ENCODE peak calls at places on chromosomes 1 and 21, in seven cellular contexts. M is SJCRH30; Y is psoas muscle; S is CD8-positive, alpha-beta memory T cell; V is epithelial cell of esophagus; Z is Panc1; F is spleen. I is an unnamed sample.

GRCh38 chr1:108878678-108879077 is 1.9 kb downstream of the GPSM2 start:
- DNase-seq in S (no peak), Y (no peak), V (no peak), F (no peak), Z (no peak), M (no peak), I (no peak)

GRCh38 chr1:78408192-78408591 is 82.6 kb upstream of the PTGFR start:
- DNase-seq in M (no peak), Y (no peak), F (no peak), S (no peak), Z (no peak), V (no peak), I (no peak)

GRCh38 chr1:184636156-184636448 is 118.6 kb downstream of the EDEM3 start:
- DNase-seq in S (no peak), F (no peak), Y (peak; percentile 58), M (no peak), V (no peak), Z (no peak), I (peak; percentile 69)

GRCh38 chr1:52125727-52126359 is 16.0 kb upstream of the ZFYVE9 start:
- DNase-seq in S (no peak), V (no peak), Y (no peak), M (no peak), Z (no peak), F (no peak), I (no peak)

GRCh38 chr1:154955039-154955717 is 721 bp downstream of the PBXIP1 start:
- DNase-seq in F (peak; percentile 90), V (peak; percentile 27), Z (no peak), Y (no peak), M (peak; percentile 87), S (peak; percentile 84), I (no peak)

GRCh38 chr21:45252448-45252925 is 35.2 kb downstream of the POFUT2 start:
- DNase-seq in S (no peak), V (no peak), Z (no peak), F (no peak), M (no peak), Y (no peak), I (no peak)

GRCh38 chr1:183879477-183879876 is 74.6 kb downstream of the RGL1 start:
- DNase-seq in S (no peak), Z (no peak), M (no peak), Y (no peak), V (no peak), F (no peak), I (no peak)

GRCh38 chr1:29292344-29292743 is 56.0 kb downstream of the PTPRU start:
- DNase-seq in V (peak; percentile 60), Z (no peak), Y (no peak), S (no peak), M (no peak), F (no peak), I (no peak)

GRCh38 chr21:46119565-46120271 is 21.8 kb downstream of the COL6A2 start:
- DNase-seq in V (no peak), Z (no peak), M (peak; percentile 1), S (no peak), Y (no peak), F (peak; percentile 50), I (no peak)

GRCh38 chr1:13801232-13801631 is 101.2 kb downstream of the PRDM2 start:
- DNase-seq in S (no peak), Y (no peak), Z (no peak), M (no peak), F (no peak), V (peak; percentile 96), I (no peak)

GRCh38 chr1:84103197-84103992 is 40.7 kb upstream of the PRKACB start:
- DNase-seq in Y (peak; percentile 27), M (peak; percentile 89), S (no peak), V (peak; percentile 88), F (no peak), Z (peak; percentile 92), I (peak; percentile 84)

GRCh38 chr1:41618066-41618825 is 133.8 kb upstream of the EDN2 start:
- DNase-seq in M (no peak), V (peak; percentile 39), S (no peak), Z (no peak), Y (peak; percentile 78), F (peak; percentile 88), I (no peak)

GRCh38 chr1:227793948-227794812 is 21.3 kb upstream of the PRSS38 start:
- DNase-seq in V (no peak), S (no peak), F (no peak), Y (peak; percentile 73), Z (no peak), M (peak; percentile 95), I (peak; percentile 68)

GRCh38 chr1:18116777-18117176 is 9.2 kb downstream of the IGSF21 start:
- DNase-seq in V (no peak), Y (no peak), Z (no peak), M (no peak), F (no peak), S (no peak), I (no peak)

GRCh38 chr1:185426761-185427698 is 110.0 kb upstream of the IVNS1ABP start:
- DNase-seq in Z (no peak), V (no peak), Y (peak; percentile 30), F (no peak), S (no peak), M (no peak), I (no peak)

GRCh38 chr1:205301220-205301821 is 20.2 kb downstream of the NUAK2 start:
- DNase-seq in Y (no peak), M (peak; percentile 92), F (no peak), Z (no peak), S (no peak), V (peak; percentile 77), I (peak; percentile 89)

DNA sequence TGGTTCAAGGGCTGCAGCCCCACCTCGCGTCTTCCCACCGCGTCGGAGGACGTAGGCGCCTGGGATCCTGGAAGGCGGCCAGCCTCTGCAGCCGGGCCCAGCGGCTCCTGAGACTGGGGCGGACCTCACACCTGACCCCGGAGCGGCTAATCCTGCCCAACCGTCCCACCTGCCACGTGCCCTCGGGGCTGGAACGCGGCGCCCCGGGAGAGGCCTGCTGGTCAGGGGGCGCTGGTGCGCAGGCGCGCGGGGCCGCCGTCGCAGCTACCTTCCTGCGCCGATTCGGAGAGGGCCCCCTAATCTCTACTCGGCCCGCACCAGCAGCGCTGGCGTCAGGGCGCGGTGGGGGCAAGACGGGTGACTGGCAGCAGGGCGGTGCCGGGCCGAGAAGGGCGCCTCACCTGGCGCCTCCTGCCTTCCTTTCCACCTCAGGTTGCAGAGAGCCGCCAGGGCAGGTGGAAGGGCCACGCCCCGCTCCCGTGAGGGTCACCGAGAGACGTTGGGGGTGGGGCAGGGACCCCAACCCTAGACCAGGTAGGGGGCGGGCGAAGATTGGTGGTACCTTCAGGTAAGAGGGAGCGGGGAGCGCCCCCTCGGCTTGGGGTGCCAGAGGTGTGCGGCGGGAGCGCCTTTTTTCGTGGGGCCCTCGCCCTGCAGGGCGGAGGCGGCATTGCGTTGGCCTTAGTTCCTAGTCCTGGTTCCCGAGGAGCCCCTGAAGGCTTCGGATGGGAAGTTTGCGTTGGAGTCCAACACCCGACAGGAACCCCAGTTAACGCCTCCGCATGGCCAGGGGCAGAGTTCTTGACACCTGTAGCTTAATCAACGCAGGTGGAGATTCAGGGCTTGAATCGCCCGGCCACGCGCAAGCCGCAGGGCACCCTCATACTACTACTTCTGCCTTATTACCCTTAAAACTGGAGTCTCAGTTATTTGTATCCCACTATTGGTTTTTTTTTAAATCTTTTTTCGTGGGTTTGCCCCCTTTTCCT is at the start of gene TDRD5:
- DNase-seq in Z (no peak), F (peak; percentile 71), V (peak; percentile 11), S (no peak), Y (no peak), M (no peak), I (no peak)
- H3K4me3 ChIP-seq in Z (peak within 1 kb of the TSS; percentile 53), F (peak within 1 kb of the TSS; percentile 13), V (no peak within 1 kb of the TSS), S (no peak within 1 kb of the TSS), Y (no peak within 1 kb of the TSS), M (no peak within 1 kb of the TSS), I (no peak within 1 kb of the TSS)

GRCh38 chr1:23594927-23595353 is 35.6 kb upstream of the ID3 start:
- DNase-seq in Z (no peak), V (no peak), F (peak; percentile 87), M (no peak), S (no peak), Y (no peak), I (no peak)
- H3K4me3 ChIP-seq in Z (no peak overlapping the region), V (no peak overlapping the region), F (no peak overlapping the region), M (no peak overlapping the region), S (no peak overlapping the region), Y (no peak overlapping the region), I (no peak overlapping the region)

GRCh38 chr1:202148391-202148790 is 3.9 kb upstream of the ARL8A start:
- DNase-seq in Y (no peak), S (no peak), M (no peak), Z (no peak), V (no peak), F (no peak), I (no peak)

GRCh38 chr1:202150607-202151006 is 6.1 kb upstream of the ARL8A start:
- DNase-seq in Y (no peak), F (no peak), S (no peak), Z (no peak), M (no peak), V (no peak), I (no peak)

GRCh38 chr1:202150187-202150586 is 5.7 kb upstream of the ARL8A start:
- DNase-seq in M (no peak), S (no peak), F (no peak), Z (no peak), V (no peak), Y (no peak), I (no peak)

GRCh38 chr1:202151045-202151444 is 6.5 kb upstream of the ARL8A start:
- DNase-seq in M (no peak), S (no peak), Z (no peak), F (no peak), V (no peak), Y (no peak), I (no peak)

GRCh38 chr1:202149566-202149965 is 5.0 kb upstream of the ARL8A start:
- DNase-seq in M (no peak), S (no peak), Z (no peak), Y (no peak), F (no peak), V (no peak), I (no peak)
- H3K4me3 ChIP-seq in M (no peak overlapping the region), S (no peak overlapping the region), Z (no peak overlapping the region), Y (no peak overlapping the region), F (no peak overlapping the region), V (no peak overlapping the region), I (no peak overlapping the region)

GRCh38 chr21:31752967-31753366 is 21.0 kb upstream of the SCAF4 start:
- DNase-seq in Y (no peak), M (no peak), F (no peak), Z (no peak), V (no peak), S (no peak), I (no peak)

GRCh38 chr21:31755027-31755426 is 23.1 kb upstream of the SCAF4 start:
- DNase-seq in Z (no peak), Y (no peak), F (no peak), S (no peak), V (peak; percentile 52), M (no peak), I (no peak)

GRCh38 chr21:31754561-31754960 is 22.6 kb upstream of the SCAF4 start:
- DNase-seq in Z (no peak), V (no peak), F (no peak), S (no peak), Y (no peak), M (no peak), I (no peak)

GRCh38 chr21:31752352-31752751 is 20.4 kb upstream of the SCAF4 start:
- DNase-seq in Y (no peak), F (no peak), S (no peak), Z (no peak), M (no peak), V (peak; percentile 90), I (no peak)

DNA sequence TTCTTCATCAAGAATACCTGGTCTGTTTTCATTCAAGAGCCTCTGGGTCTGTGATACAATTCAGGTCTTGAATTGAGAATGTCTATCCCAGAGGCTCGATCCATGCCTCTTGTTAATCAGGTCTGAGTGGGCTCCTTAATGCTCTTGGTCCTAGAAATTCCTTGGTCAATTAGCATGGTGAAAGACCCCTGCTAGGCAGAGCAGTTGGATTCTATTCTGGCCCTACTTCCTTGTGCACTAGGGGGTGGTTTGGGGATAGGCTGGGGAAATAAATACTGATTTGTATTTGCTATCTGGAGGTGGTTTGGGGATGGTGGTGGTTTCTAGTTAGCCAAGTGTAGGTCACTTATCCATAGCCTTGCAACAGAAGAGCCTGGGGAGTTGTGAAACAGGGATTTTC is 22.0 kb upstream of the SCAF4 start:
- DNase-seq in Z (no peak), F (no peak), S (no peak), M (no peak), V (no peak), Y (no peak), I (no peak)
- H3K4me3 ChIP-seq in Z (no peak overlapping the region), F (no peak overlapping the region), S (no peak overlapping the region), M (no peak overlapping the region), V (no peak overlapping the region), Y (no peak overlapping the region), I (no peak overlapping the region)

I was measured in skeletal muscle cell.